ENCODE peak calls at places on chromosomes 12 and 14, in five cellular contexts. One of them, this sample, is unnamed.

GRCh38 chr12:45785315-45785714 is 55.8 kb downstream of the ARID2 start:
- DNase-seq in AG04450: no peak
- DNase-seq in HS-5: no peak
- DNase-seq in aorta: no peak
- DNase-seq in spleen: no peak
- DNase-seq in this sample: no peak

GRCh38 chr12:55720894-55721444 is 776 bp downstream of the RDH5 start:
- DNase-seq in AG04450: peak; percentile 70
- DNase-seq in HS-5: peak; percentile 97
- DNase-seq in aorta: peak; percentile 94
- DNase-seq in spleen: peak; percentile 76
- DNase-seq in this sample: peak; percentile 46

GRCh38 chr12:2922329-2922728 is 31.6 kb downstream of the TULP3 start:
- DNase-seq in AG04450: no peak
- DNase-seq in HS-5: peak; percentile 9
- DNase-seq in aorta: no peak
- DNase-seq in spleen: no peak
- DNase-seq in this sample: no peak

GRCh38 chr12:13099910-13100609 is 3.4 kb downstream of the GSG1 start:
- DNase-seq in AG04450: no peak
- DNase-seq in HS-5: no peak
- DNase-seq in aorta: no peak
- DNase-seq in spleen: no peak
- DNase-seq in this sample: no peak

GRCh38 chr14:83300454-83301064 is 1766.9 kb upstream of the SEL1L start:
- DNase-seq in AG04450: no peak
- DNase-seq in HS-5: no peak
- DNase-seq in aorta: no peak
- DNase-seq in spleen: no peak
- DNase-seq in this sample: no peak

GRCh38 chr12:47396902-47397663 is 308.7 kb downstream of the RPAP3 start:
- DNase-seq in AG04450: no peak
- DNase-seq in HS-5: no peak
- DNase-seq in aorta: no peak
- DNase-seq in spleen: no peak
- DNase-seq in this sample: no peak

GRCh38 chr14:95144849-95145248 is 12.5 kb downstream of the DICER1 start:
- DNase-seq in AG04450: no peak
- DNase-seq in HS-5: no peak
- DNase-seq in aorta: no peak
- DNase-seq in spleen: no peak
- DNase-seq in this sample: no peak

GRCh38 chr12:19234171-19234704 is 104.7 kb downstream of the PLEKHA5 start:
- DNase-seq in AG04450: no peak
- DNase-seq in HS-5: no peak
- DNase-seq in aorta: no peak
- DNase-seq in spleen: no peak
- DNase-seq in this sample: no peak

GRCh38 chr14:101813171-101813759 is 51.8 kb downstream of the PPP2R5C start:
- DNase-seq in AG04450: no peak
- DNase-seq in HS-5: no peak
- DNase-seq in aorta: peak; percentile 68
- DNase-seq in spleen: no peak
- DNase-seq in this sample: no peak

GRCh38 chr12:94589591-94590001 is 60.8 kb downstream of the TMCC3 start:
- DNase-seq in AG04450: no peak
- DNase-seq in HS-5: no peak
- DNase-seq in aorta: no peak
- DNase-seq in spleen: no peak
- DNase-seq in this sample: no peak

This sample was measured in GOT3.